ENCODE peak calls at places on chromosomes 11 and 22, in seven cellular contexts. J is tibial artery; T is astrocyte of the spinal cord; C is progenitor cell of endocrine pancreas; P is activated CD8-positive, alpha-beta T cell treated with anti-CD3 and anti-CD28 coated beads for 36 hours; U is IMR-90; G is CD14-positive monocyte. O is an unnamed sample.

GRCh38 chr11:3046190-3046589 is 11.0 kb downstream of the CARS1 start:
- DNase-seq in J (no peak), T (no peak), C (no peak), P (no peak), U (no peak), G (no peak), O (no peak)

GRCh38 chr11:7671347-7671746 is 2.0 kb downstream of the CYB5R2 start:
- DNase-seq in J (no peak), T (no peak), C (no peak), P (no peak), U (no peak), G (no peak), O (no peak)

GRCh38 chr11:103927535-103927934 is 108.9 kb upstream of the DDI1 start:
- DNase-seq in J (no peak), T (peak; percentile 36), C (no peak), P (no peak), U (peak; percentile 58), G (no peak), O (no peak)

GRCh38 chr11:8733847-8734246 is 51.3 kb downstream of the RPL27A start:
- DNase-seq in J (no peak), T (no peak), C (no peak), P (no peak), U (no peak), G (no peak), O (no peak)

GRCh38 chr11:69210660-69211035 is 54.9 kb downstream of the SMIM38 start:
- DNase-seq in J (no peak), T (no peak), C (no peak), P (no peak), U (no peak), G (no peak), O (no peak)

GRCh38 chr22:35440129-35440528 is 40.2 kb downstream of the MCM5 start:
- DNase-seq in J (no peak), T (no peak), C (no peak), P (no peak), U (no peak), G (no peak), O (no peak)

GRCh38 chr11:122127020-122127419 is 11.0 kb upstream of the BLID start:
- DNase-seq in J (no peak), T (no peak), C (no peak), P (no peak), U (no peak), G (no peak), O (no peak)

GRCh38 chr11:94732617-94733292 is 35.4 kb upstream of the AMOTL1 start:
- DNase-seq in J (no peak), T (peak; percentile 79), C (no peak), P (no peak), U (peak; percentile 87), G (no peak), O (no peak)

GRCh38 chr11:41446107-41446506 is 13.3 kb downstream of the LRRC4C start:
- DNase-seq in J (no peak), T (no peak), C (no peak), P (no peak), U (no peak), G (no peak), O (no peak)

GRCh38 chr11:16001899-16002426 is 354.4 kb downstream of the SOX6 start:
- DNase-seq in J (no peak), T (peak; percentile 96), C (no peak), P (no peak), U (peak; percentile 95), G (no peak), O (no peak)

GRCh38 chr11:124754710-124755109 is 2.7 kb upstream of the VSIG2 start:
- DNase-seq in J (no peak), T (no peak), C (no peak), P (no peak), U (no peak), G (no peak), O (no peak)

GRCh38 chr11:65911682-65912568 is 6.9 kb downstream of the C11orf68 start:
- DNase-seq in J (peak; percentile 80), T (peak; percentile 73), C (no peak), P (no peak), U (peak; percentile 87), G (no peak), O (no peak)

GRCh38 chr11:88179141-88179540 is 3.9 kb upstream of the RAB38 start:
- DNase-seq in J (no peak), T (peak; percentile 84), C (no peak), P (peak; percentile 61), U (peak; percentile 61), G (no peak), O (peak; percentile 32)

GRCh38 chr11:115391598-115391997 is 112.6 kb downstream of the CADM1 start:
- DNase-seq in J (no peak), T (no peak), C (no peak), P (no peak), U (peak; percentile 31), G (no peak), O (no peak)

GRCh38 chr11:93099811-93100210 is 98.0 kb downstream of the SLC36A4 start:
- DNase-seq in J (no peak), T (peak; percentile 46), C (no peak), P (no peak), U (peak; percentile 77), G (no peak), O (no peak)

GRCh38 chr22:19038728-19039447 is 83.3 kb downstream of the DGCR2 start:
- DNase-seq in J (no peak), T (no peak), C (no peak), P (no peak), U (no peak), G (no peak), O (no peak)

GRCh38 chr11:3737386-3737933 is 59.9 kb downstream of the NUP98 start:
- DNase-seq in J (no peak), T (no peak), C (no peak), P (no peak), U (no peak), G (no peak), O (no peak)

GRCh38 chr11:118200901-118201680 is 23.7 kb downstream of the JAML start:
- DNase-seq in J (no peak), T (no peak), C (no peak), P (peak; percentile 83), U (no peak), G (no peak), O (no peak)

GRCh38 chr22:29156507-29156906 is 49.2 kb upstream of the EMID1 start:
- DNase-seq in J (no peak), T (no peak), C (no peak), P (no peak), U (peak; percentile 5), G (no peak), O (no peak)

GRCh38 chr11:124917115-124917637 is 1.9 kb upstream of the HEPN1 start:
- DNase-seq in J (no peak), T (peak; percentile 54), C (no peak), P (no peak), U (peak; percentile 89), G (no peak), O (no peak)

GRCh38 chr22:21055880-21056319 is 10.2 kb downstream of the LRRC74B start:
- DNase-seq in J (no peak), T (no peak), C (no peak), P (no peak), U (no peak), G (no peak), O (no peak)

GRCh38 chr11:119052163-119052814 is 4.7 kb downstream of the HYOU1 start:
- DNase-seq in J (no peak), T (no peak), C (no peak), P (no peak), U (no peak), G (no peak), O (no peak)

GRCh38 chr11:48017105-48017874 is 36.9 kb downstream of the PTPRJ start:
- DNase-seq in J (no peak), T (no peak), C (no peak), P (peak; percentile 82), U (no peak), G (no peak), O (no peak)

GRCh38 chr11:2186669-2187266 is 15.2 kb upstream of the TH start:
- DNase-seq in J (no peak), T (peak; percentile 10), C (no peak), P (peak; percentile 76), U (no peak), G (no peak), O (peak; percentile 60)

GRCh38 chr11:20022363-20023081 is 137.8 kb downstream of the DBX1 start:
- DNase-seq in J (no peak), T (peak; percentile 76), C (peak; percentile 22), P (no peak), U (peak; percentile 63), G (no peak), O (no peak)

GRCh38 chr11:110979696-110980095 is 265.8 kb upstream of the POU2AF2 start:
- DNase-seq in J (no peak), T (peak; percentile 45), C (no peak), P (no peak), U (peak; percentile 45), G (no peak), O (no peak)

GRCh38 chr11:124920870-124921609 is 2.0 kb downstream of the HEPN1 start:
- DNase-seq in J (peak; percentile 71), T (peak; percentile 58), C (peak; percentile 78), P (peak; percentile 94), U (peak; percentile 47), G (peak; percentile 61), O (peak; percentile 77)

GRCh38 chr11:72015511-72016061 is 16.9 kb downstream of the IL18BP start:
- DNase-seq in J (no peak), T (peak; percentile 26), C (no peak), P (peak; percentile 17), U (peak; percentile 24), G (no peak), O (peak; percentile 41)

GRCh38 chr11:103055174-103055890 is 36.6 kb downstream of the DCUN1D5 start:
- DNase-seq in J (no peak), T (peak; percentile 62), C (no peak), P (no peak), U (peak; percentile 65), G (no peak), O (no peak)

GRCh38 chr22:49671331-49672012 is 156.2 kb downstream of the BRD1 start:
- DNase-seq in J (no peak), T (no peak), C (no peak), P (no peak), U (no peak), G (no peak), O (no peak)
- TF ChIP-seq CTCF in J (no peak), T (no peak), C (no peak), P (no peak), U (no peak), G (no peak), O (no peak)

GRCh38 chr22:44807915-44808690 is 55.7 kb downstream of the ARHGAP8 start:
- DNase-seq in J (no peak), T (no peak), C (no peak), P (peak; percentile 19), U (no peak), G (peak; percentile 26), O (no peak)
- TF ChIP-seq CTCF in J (no peak), T (peak; percentile 34), C (peak; percentile 33), P (no peak), U (peak; percentile 21), G (no peak), O (peak; percentile 36)

GRCh38 chr22:43537019-43537585 is 125.3 kb downstream of the MPPED1 start:
- DNase-seq in J (no peak), T (no peak), C (no peak), P (peak; percentile 12), U (no peak), G (no peak), O (no peak)
- TF ChIP-seq CTCF in J (no peak), T (no peak), C (no peak), P (no peak), U (no peak), G (no peak), O (no peak)

DNA sequence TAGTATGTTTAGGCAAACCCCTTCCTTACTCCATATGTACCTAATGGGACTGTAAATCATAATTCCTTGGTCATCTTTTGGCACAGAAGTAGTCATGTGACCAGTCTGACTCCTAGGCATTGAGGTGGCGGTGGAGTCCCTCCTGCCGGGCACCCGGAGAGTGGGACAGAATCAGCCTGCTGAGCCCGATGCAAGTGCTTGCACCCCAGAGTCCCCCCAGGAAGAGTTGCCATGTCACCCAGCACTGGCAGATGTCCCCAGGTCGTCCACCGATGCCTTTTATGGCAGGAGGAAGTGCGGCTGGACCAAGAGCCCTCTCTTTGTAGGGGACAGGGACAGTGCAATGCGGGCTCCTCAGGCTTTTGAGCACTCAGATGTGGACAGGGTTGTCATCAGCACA is 500.3 kb downstream of the NELL1 start:
- DNase-seq in J (no peak), T (no peak), C (no peak), P (no peak), U (no peak), G (no peak), O (no peak)
- TF ChIP-seq CTCF in J (no peak), T (no peak), C (no peak), P (no peak), U (no peak), G (no peak), O (no peak)